ENCODE peak calls at places on chromosomes 6 and 20, in eight cellular contexts. One of them, this sample, is unnamed.

GRCh38 chr6:90285611-90286381 is 10.8 kb downstream of the BACH2 start:
- DNase-seq in cardiac fibroblast: peak
- DNase-seq in stomach: peak
- DNase-seq in endothelial cell of umbilical vein: peak
- DNase-seq in GM06990: peak
- DNase-seq in OCI-LY7: peak
- DNase-seq in ovary: peak
- DNase-seq in astrocyte of the cerebellum: peak
- DNase-seq in this sample: peak

GRCh38 chr6:21219241-21219640 is 374.3 kb upstream of the SOX4 start:
- DNase-seq in cardiac fibroblast: no peak
- DNase-seq in stomach: no peak
- DNase-seq in endothelial cell of umbilical vein: no peak
- DNase-seq in GM06990: no peak
- DNase-seq in OCI-LY7: no peak
- DNase-seq in ovary: no peak
- DNase-seq in astrocyte of the cerebellum: peak
- DNase-seq in this sample: no peak

GRCh38 chr6:3949531-3949930 is 100.4 kb downstream of the FAM50B start:
- DNase-seq in cardiac fibroblast: no peak
- DNase-seq in stomach: no peak
- DNase-seq in endothelial cell of umbilical vein: no peak
- DNase-seq in GM06990: no peak
- DNase-seq in OCI-LY7: no peak
- DNase-seq in ovary: no peak
- DNase-seq in astrocyte of the cerebellum: no peak
- DNase-seq in this sample: no peak

GRCh38 chr20:5827098-5827853 is 77.1 kb downstream of the SHLD1 start:
- DNase-seq in cardiac fibroblast: no peak
- DNase-seq in stomach: no peak
- DNase-seq in endothelial cell of umbilical vein: no peak
- DNase-seq in GM06990: no peak
- DNase-seq in OCI-LY7: no peak
- DNase-seq in ovary: no peak
- DNase-seq in astrocyte of the cerebellum: no peak
- DNase-seq in this sample: no peak

GRCh38 chr6:140027239-140027638 is 652.8 kb upstream of the CITED2 start:
- DNase-seq in cardiac fibroblast: no peak
- DNase-seq in stomach: no peak
- DNase-seq in endothelial cell of umbilical vein: no peak
- DNase-seq in GM06990: no peak
- DNase-seq in OCI-LY7: no peak
- DNase-seq in ovary: no peak
- DNase-seq in astrocyte of the cerebellum: no peak
- DNase-seq in this sample: no peak

GRCh38 chr6:61909541-61909940 is 376.5 kb downstream of the KHDRBS2 start:
- DNase-seq in cardiac fibroblast: no peak
- DNase-seq in stomach: no peak
- DNase-seq in endothelial cell of umbilical vein: no peak
- DNase-seq in GM06990: no peak
- DNase-seq in OCI-LY7: no peak
- DNase-seq in ovary: no peak
- DNase-seq in astrocyte of the cerebellum: no peak
- DNase-seq in this sample: no peak

GRCh38 chr6:134303903-134304302 is 14.0 kb downstream of the SGK1 start:
- DNase-seq in cardiac fibroblast: peak
- DNase-seq in stomach: no peak
- DNase-seq in endothelial cell of umbilical vein: no peak
- DNase-seq in GM06990: no peak
- DNase-seq in OCI-LY7: no peak
- DNase-seq in ovary: no peak
- DNase-seq in astrocyte of the cerebellum: no peak
- DNase-seq in this sample: peak

GRCh38 chr6:158764941-158765340 is 54.2 kb downstream of the EZR start:
- DNase-seq in cardiac fibroblast: no peak
- DNase-seq in stomach: no peak
- DNase-seq in endothelial cell of umbilical vein: no peak
- DNase-seq in GM06990: no peak
- DNase-seq in OCI-LY7: no peak
- DNase-seq in ovary: no peak
- DNase-seq in astrocyte of the cerebellum: no peak
- DNase-seq in this sample: no peak

GRCh38 chr20:14597206-14597715 is 259.8 kb upstream of the FLRT3 start:
- DNase-seq in cardiac fibroblast: no peak
- DNase-seq in stomach: no peak
- DNase-seq in endothelial cell of umbilical vein: no peak
- DNase-seq in GM06990: no peak
- DNase-seq in OCI-LY7: no peak
- DNase-seq in ovary: no peak
- DNase-seq in astrocyte of the cerebellum: no peak
- DNase-seq in this sample: no peak

GRCh38 chr6:34527751-34528670 is 28.1 kb downstream of the SPDEF start:
- DNase-seq in cardiac fibroblast: no peak
- DNase-seq in stomach: no peak
- DNase-seq in endothelial cell of umbilical vein: no peak
- DNase-seq in GM06990: no peak
- DNase-seq in OCI-LY7: no peak
- DNase-seq in ovary: no peak
- DNase-seq in astrocyte of the cerebellum: no peak
- DNase-seq in this sample: no peak

GRCh38 chr6:90168693-90169131 is 127.9 kb downstream of the BACH2 start:
- DNase-seq in cardiac fibroblast: peak
- DNase-seq in stomach: no peak
- DNase-seq in endothelial cell of umbilical vein: no peak
- DNase-seq in GM06990: no peak
- DNase-seq in OCI-LY7: no peak
- DNase-seq in ovary: no peak
- DNase-seq in astrocyte of the cerebellum: peak
- DNase-seq in this sample: peak

GRCh38 chr20:46990017-46990810 is 95.6 kb downstream of the EYA2 start:
- DNase-seq in cardiac fibroblast: no peak
- DNase-seq in stomach: no peak
- DNase-seq in endothelial cell of umbilical vein: no peak
- DNase-seq in GM06990: no peak
- DNase-seq in OCI-LY7: no peak
- DNase-seq in ovary: no peak
- DNase-seq in astrocyte of the cerebellum: no peak
- DNase-seq in this sample: no peak

GRCh38 chr20:4418141-4418540 is 303.6 kb upstream of the PRND start:
- DNase-seq in cardiac fibroblast: no peak
- DNase-seq in stomach: no peak
- DNase-seq in endothelial cell of umbilical vein: no peak
- DNase-seq in GM06990: no peak
- DNase-seq in OCI-LY7: no peak
- DNase-seq in ovary: no peak
- DNase-seq in astrocyte of the cerebellum: no peak
- DNase-seq in this sample: no peak

GRCh38 chr6:139943391-139943790 is 568.9 kb upstream of the CITED2 start:
- DNase-seq in cardiac fibroblast: peak
- DNase-seq in stomach: no peak
- DNase-seq in endothelial cell of umbilical vein: peak
- DNase-seq in GM06990: no peak
- DNase-seq in OCI-LY7: no peak
- DNase-seq in ovary: no peak
- DNase-seq in astrocyte of the cerebellum: peak
- DNase-seq in this sample: peak

GRCh38 chr6:135702955-135703499 is 148.5 kb upstream of the PDE7B start:
- DNase-seq in cardiac fibroblast: no peak
- DNase-seq in stomach: no peak
- DNase-seq in endothelial cell of umbilical vein: no peak
- DNase-seq in GM06990: no peak
- DNase-seq in OCI-LY7: no peak
- DNase-seq in ovary: no peak
- DNase-seq in astrocyte of the cerebellum: no peak
- DNase-seq in this sample: no peak

GRCh38 chr6:36306365-36306764 is 30.3 kb downstream of the BNIP5 start:
- DNase-seq in cardiac fibroblast: no peak
- DNase-seq in stomach: no peak
- DNase-seq in endothelial cell of umbilical vein: no peak
- DNase-seq in GM06990: no peak
- DNase-seq in OCI-LY7: no peak
- DNase-seq in ovary: no peak
- DNase-seq in astrocyte of the cerebellum: no peak
- DNase-seq in this sample: no peak

GRCh38 chr6:122712864-122713612 is 66.5 kb upstream of the FABP7 start:
- DNase-seq in cardiac fibroblast: no peak
- DNase-seq in stomach: no peak
- DNase-seq in endothelial cell of umbilical vein: no peak
- DNase-seq in GM06990: no peak
- DNase-seq in OCI-LY7: no peak
- DNase-seq in ovary: no peak
- DNase-seq in astrocyte of the cerebellum: no peak
- DNase-seq in this sample: no peak

GRCh38 chr6:134029495-134030455 is 22.6 kb downstream of the SLC2A12 start:
- DNase-seq in cardiac fibroblast: peak
- DNase-seq in stomach: no peak
- DNase-seq in endothelial cell of umbilical vein: peak
- DNase-seq in GM06990: no peak
- DNase-seq in OCI-LY7: no peak
- DNase-seq in ovary: no peak
- DNase-seq in astrocyte of the cerebellum: no peak
- DNase-seq in this sample: peak

GRCh38 chr6:162119349-162119748 is 608.2 kb downstream of the PRKN start:
- DNase-seq in cardiac fibroblast: peak
- DNase-seq in stomach: no peak
- DNase-seq in endothelial cell of umbilical vein: no peak
- DNase-seq in GM06990: no peak
- DNase-seq in OCI-LY7: no peak
- DNase-seq in ovary: no peak
- DNase-seq in astrocyte of the cerebellum: no peak
- DNase-seq in this sample: peak
- TF ChIP-seq CTCF in cardiac fibroblast: no peak
- TF ChIP-seq CTCF in stomach: no peak
- TF ChIP-seq CTCF in endothelial cell of umbilical vein: no peak
- TF ChIP-seq CTCF in GM06990: no peak
- TF ChIP-seq CTCF in OCI-LY7: no peak
- TF ChIP-seq CTCF in ovary: no peak
- TF ChIP-seq CTCF in astrocyte of the cerebellum: peak
- TF ChIP-seq CTCF in this sample: no peak

GRCh38 chr6:130743175-130743574 is 84.0 kb upstream of the SMLR1 start:
- DNase-seq in cardiac fibroblast: no peak
- DNase-seq in stomach: no peak
- DNase-seq in endothelial cell of umbilical vein: no peak
- DNase-seq in GM06990: no peak
- DNase-seq in OCI-LY7: no peak
- DNase-seq in ovary: no peak
- DNase-seq in astrocyte of the cerebellum: no peak
- DNase-seq in this sample: no peak
- TF ChIP-seq CTCF in cardiac fibroblast: peak
- TF ChIP-seq CTCF in stomach: no peak
- TF ChIP-seq CTCF in endothelial cell of umbilical vein: no peak
- TF ChIP-seq CTCF in GM06990: no peak
- TF ChIP-seq CTCF in OCI-LY7: no peak
- TF ChIP-seq CTCF in ovary: no peak
- TF ChIP-seq CTCF in astrocyte of the cerebellum: peak
- TF ChIP-seq CTCF in this sample: no peak

GRCh38 chr6:105645958-105646357 is 243.1 kb upstream of the PREP start:
- DNase-seq in cardiac fibroblast: no peak
- DNase-seq in stomach: no peak
- DNase-seq in endothelial cell of umbilical vein: no peak
- DNase-seq in GM06990: no peak
- DNase-seq in OCI-LY7: no peak
- DNase-seq in ovary: no peak
- DNase-seq in astrocyte of the cerebellum: no peak
- DNase-seq in this sample: no peak

GRCh38 chr6:105642708-105643107 is 239.8 kb upstream of the PREP start:
- DNase-seq in cardiac fibroblast: no peak
- DNase-seq in stomach: no peak
- DNase-seq in endothelial cell of umbilical vein: no peak
- DNase-seq in GM06990: no peak
- DNase-seq in OCI-LY7: no peak
- DNase-seq in ovary: no peak
- DNase-seq in astrocyte of the cerebellum: peak
- DNase-seq in this sample: peak

GRCh38 chr6:105645166-105645565 is 242.3 kb upstream of the PREP start:
- DNase-seq in cardiac fibroblast: no peak
- DNase-seq in stomach: no peak
- DNase-seq in endothelial cell of umbilical vein: no peak
- DNase-seq in GM06990: no peak
- DNase-seq in OCI-LY7: no peak
- DNase-seq in ovary: no peak
- DNase-seq in astrocyte of the cerebellum: no peak
- DNase-seq in this sample: peak

GRCh38 chr6:105646391-105646867 is 243.5 kb upstream of the PREP start:
- DNase-seq in cardiac fibroblast: no peak
- DNase-seq in stomach: no peak
- DNase-seq in endothelial cell of umbilical vein: no peak
- DNase-seq in GM06990: peak
- DNase-seq in OCI-LY7: no peak
- DNase-seq in ovary: no peak
- DNase-seq in astrocyte of the cerebellum: no peak
- DNase-seq in this sample: no peak

GRCh38 chr6:105644073-105644489 is 241.2 kb upstream of the PREP start:
- DNase-seq in cardiac fibroblast: no peak
- DNase-seq in stomach: no peak
- DNase-seq in endothelial cell of umbilical vein: no peak
- DNase-seq in GM06990: no peak
- DNase-seq in OCI-LY7: no peak
- DNase-seq in ovary: no peak
- DNase-seq in astrocyte of the cerebellum: no peak
- DNase-seq in this sample: no peak
- TF ChIP-seq CTCF in cardiac fibroblast: no peak
- TF ChIP-seq CTCF in stomach: no peak
- TF ChIP-seq CTCF in endothelial cell of umbilical vein: no peak
- TF ChIP-seq CTCF in GM06990: no peak
- TF ChIP-seq CTCF in OCI-LY7: no peak
- TF ChIP-seq CTCF in ovary: no peak
- TF ChIP-seq CTCF in astrocyte of the cerebellum: no peak
- TF ChIP-seq CTCF in this sample: peak

GRCh38 chr20:9467995-9468394 is 46.4 kb upstream of the LAMP5 start:
- DNase-seq in cardiac fibroblast: no peak
- DNase-seq in stomach: no peak
- DNase-seq in endothelial cell of umbilical vein: no peak
- DNase-seq in GM06990: no peak
- DNase-seq in OCI-LY7: peak
- DNase-seq in ovary: no peak
- DNase-seq in astrocyte of the cerebellum: no peak
- DNase-seq in this sample: no peak
- TF ChIP-seq CTCF in cardiac fibroblast: peak
- TF ChIP-seq CTCF in stomach: peak
- TF ChIP-seq CTCF in endothelial cell of umbilical vein: peak
- TF ChIP-seq CTCF in GM06990: peak
- TF ChIP-seq CTCF in OCI-LY7: peak
- TF ChIP-seq CTCF in ovary: no peak
- TF ChIP-seq CTCF in astrocyte of the cerebellum: peak
- TF ChIP-seq CTCF in this sample: peak

GRCh38 chr20:62236997-62237771 is 1.1 kb upstream of the OSBPL2 start:
- DNase-seq in cardiac fibroblast: no peak
- DNase-seq in stomach: no peak
- DNase-seq in endothelial cell of umbilical vein: no peak
- DNase-seq in GM06990: no peak
- DNase-seq in OCI-LY7: no peak
- DNase-seq in ovary: no peak
- DNase-seq in astrocyte of the cerebellum: no peak
- DNase-seq in this sample: no peak
- TF ChIP-seq CTCF in cardiac fibroblast: no peak
- TF ChIP-seq CTCF in stomach: no peak
- TF ChIP-seq CTCF in endothelial cell of umbilical vein: no peak
- TF ChIP-seq CTCF in GM06990: no peak
- TF ChIP-seq CTCF in OCI-LY7: no peak
- TF ChIP-seq CTCF in ovary: no peak
- TF ChIP-seq CTCF in astrocyte of the cerebellum: no peak
- TF ChIP-seq CTCF in this sample: no peak